ENCODE peak calls at places on chromosomes 3 and 15, in eight cellular contexts. N is AG04449; S is T1000; U is stimulated activated CD4-positive, alpha-beta T cell treated with anti-CD3 and anti-CD28 coated beads, Interleukin-2, amount 100 ng/mL, for 24 hours; X is HFFc6; Z is effector memory CD8-positive, alpha-beta T cell; W is RWPE1; G is ureter. A is an unnamed sample.

GRCh38 chr15:35305906-35306305 is 220.8 kb upstream of the NANOGP8 start:
- DNase-seq in Z (no peak), U (no peak), N (peak; percentile 70), G (no peak), S (no peak), W (peak; percentile 45), X (peak; percentile 67), A (no peak)

GRCh38 chr3:100361897-100362296 is 27.3 kb downstream of the NIT2 start:
- DNase-seq in X (no peak), Z (no peak), W (no peak), S (no peak), N (no peak), U (no peak), G (no peak), A (no peak)

GRCh38 chr3:183449391-183449790 is 21.0 kb upstream of the MCF2L2 start:
- DNase-seq in Z (no peak), X (peak; percentile 15), N (no peak), W (no peak), U (no peak), S (no peak), G (no peak), A (no peak)

GRCh38 chr3:142888099-142888483 is 792 bp downstream of the PCOLCE2 start:
- DNase-seq in S (no peak), U (no peak), W (peak; percentile 44), X (no peak), G (no peak), Z (no peak), N (no peak), A (no peak)

GRCh38 chr15:70152070-70152480 is 54.4 kb upstream of the TLE3 start:
- DNase-seq in G (no peak), N (no peak), Z (no peak), U (no peak), S (no peak), W (no peak), X (no peak), A (peak; percentile 82)

GRCh38 chr15:75725719-75726607 is 13.3 kb upstream of the CSPG4 start:
- DNase-seq in N (no peak), S (no peak), W (no peak), G (no peak), U (no peak), X (no peak), Z (no peak), A (no peak)

GRCh38 chr15:72562878-72563277 is 88.7 kb downstream of the ARIH1 start:
- DNase-seq in Z (no peak), W (no peak), G (no peak), N (no peak), X (no peak), U (no peak), S (no peak), A (no peak)

GRCh38 chr3:79255696-79256095 is 512.1 kb downstream of the ROBO1 start:
- DNase-seq in X (no peak), N (no peak), S (no peak), W (no peak), Z (no peak), G (no peak), U (no peak), A (no peak)

GRCh38 chr15:79680721-79681120 is 216.1 kb downstream of the MTHFS start:
- DNase-seq in U (no peak), X (peak; percentile 68), W (peak; percentile 82), N (peak; percentile 58), S (peak; percentile 62), Z (no peak), G (no peak), A (no peak)

GRCh38 chr15:60735559-60736047 is 256.7 kb upstream of the ICE2 start:
- DNase-seq in U (no peak), X (no peak), S (no peak), G (no peak), N (no peak), W (no peak), Z (no peak), A (no peak)

GRCh38 chr3:13011369-13012227 is 61.6 kb downstream of the IQSEC1 start:
- DNase-seq in G (peak; percentile 66), X (no peak), W (no peak), S (no peak), N (no peak), U (peak; percentile 82), Z (peak; percentile 85), A (no peak)

GRCh38 chr15:37016287-37016686 is 84.1 kb downstream of the MEIS2 start:
- DNase-seq in Z (no peak), W (no peak), S (no peak), X (peak; percentile 70), G (no peak), U (no peak), N (no peak), A (no peak)

GRCh38 chr3:141728355-141728892 is 9.7 kb upstream of the RNF7 start:
- DNase-seq in U (no peak), X (no peak), Z (no peak), S (no peak), W (no peak), N (no peak), G (no peak), A (peak; percentile 10)

GRCh38 chr15:39312984-39313383 is 267.9 kb upstream of the THBS1 start:
- DNase-seq in X (no peak), U (no peak), S (no peak), G (no peak), Z (no peak), N (no peak), W (no peak), A (no peak)

GRCh38 chr3:138678086-138678485 is 69.5 kb downstream of the FAIM start:
- DNase-seq in U (no peak), W (no peak), N (no peak), X (no peak), S (no peak), Z (no peak), G (no peak), A (no peak)

GRCh38 chr15:53671545-53671944 is 87.9 kb downstream of the WDR72 start:
- DNase-seq in N (no peak), G (no peak), X (no peak), Z (no peak), S (no peak), U (no peak), W (no peak), A (no peak)

GRCh38 chr3:30232142-30232541 is 374.3 kb upstream of the TGFBR2 start:
- DNase-seq in X (peak; percentile 82), U (no peak), Z (no peak), N (peak; percentile 67), W (no peak), S (no peak), G (peak; percentile 48), A (no peak)

GRCh38 chr15:96234109-96234892 is 96.2 kb upstream of the NR2F2 start:
- DNase-seq in U (no peak), N (peak; percentile 1), X (peak; percentile 97), W (peak; percentile 19), Z (no peak), S (peak; percentile 64), G (no peak), A (no peak)

GRCh38 chr3:120094776-120095225 is 554 bp upstream of the GSK3B start:
- DNase-seq in S (peak; percentile 97), G (peak; percentile 100), Z (no peak), N (peak; percentile 100), W (peak; percentile 99), X (peak; percentile 100), U (no peak), A (peak; percentile 100)

GRCh38 chr3:44058022-44058867 is 183.4 kb upstream of the TOPAZ1 start:
- DNase-seq in W (peak; percentile 33), S (peak; percentile 41), X (peak; percentile 68), N (peak; percentile 26), U (peak; percentile 35), Z (no peak), G (no peak), A (no peak)

GRCh38 chr3:195760345-195760983 is 39.7 kb downstream of the MUC20 start:
- DNase-seq in N (no peak), G (no peak), Z (no peak), X (no peak), W (no peak), S (no peak), U (no peak), A (no peak)